ENCODE peak calls at places on chromosomes 13 and 19, in five cellular contexts. B, I, V, P and C are unnamed samples.

GRCh38 chr13:44109986-44110640 is 230.4 kb downstream of the LACC1 start:
- DNase-seq in B (no peak), I (no peak), V (no peak), P (no peak), C (peak; percentile 56)

GRCh38 chr19:5600797-5601196 is 21.8 kb downstream of the SAFB2 start:
- DNase-seq in B (no peak), I (no peak), V (no peak), P (no peak), C (no peak)

GRCh38 chr19:7301525-7301924 is 7.3 kb upstream of the INSR start:
- DNase-seq in B (no peak), I (no peak), V (no peak), P (no peak), C (no peak)

GRCh38 chr19:55257461-55258411 is 1.1 kb downstream of the PPP6R1 start:
- DNase-seq in B (no peak), I (no peak), V (peak; percentile 48), P (no peak), C (peak; percentile 71)

GRCh38 chr13:50235604-50236003 is 220.4 kb downstream of the KCNRG start:
- DNase-seq in B (no peak), I (no peak), V (no peak), P (no peak), C (no peak)

GRCh38 chr19:48836089-48837017 is at the start of gene HSD17B14:
- DNase-seq in B (peak; percentile 59), I (no peak), V (peak; percentile 78), P (no peak), C (peak; percentile 41)

GRCh38 chr13:62432906-62433305 is 1017.3 kb upstream of the PCDH20 start:
- DNase-seq in B (no peak), I (no peak), V (no peak), P (no peak), C (no peak)

GRCh38 chr13:42549555-42549941 is 24.4 kb upstream of the TNFSF11 start:
- DNase-seq in B (no peak), I (no peak), V (no peak), P (no peak), C (no peak)

GRCh38 chr19:50861496-50862286 is 7.0 kb downstream of the KLK3 start:
- DNase-seq in B (no peak), I (no peak), V (no peak), P (no peak), C (no peak)

GRCh38 chr13:98301721-98302120 is 124.7 kb upstream of the RNF113B start:
- DNase-seq in B (peak; percentile 65), I (no peak), V (peak; percentile 30), P (no peak), C (peak; percentile 78)

GRCh38 chr13:99132295-99132835 is 68.3 kb upstream of the UBAC2 start:
- DNase-seq in B (no peak), I (no peak), V (no peak), P (no peak), C (no peak)

GRCh38 chr19:7698583-7698982 is 3.3 kb downstream of the FCER2 start:
- DNase-seq in B (no peak), I (no peak), V (no peak), P (no peak), C (no peak)

GRCh38 chr13:84192125-84192524 is 309.9 kb upstream of the SLITRK1 start:
- DNase-seq in B (peak; percentile 98), I (no peak), V (peak; percentile 21), P (no peak), C (peak; percentile 9)

GRCh38 chr13:42039457-42039945 is 8.9 kb upstream of the DGKH start:
- DNase-seq in B (no peak), I (no peak), V (no peak), P (no peak), C (peak; percentile 27)

GRCh38 chr13:112067121-112067741 is at the start of gene SOX1:
- DNase-seq in B (no peak), I (no peak), V (no peak), P (no peak), C (no peak)

GRCh38 chr19:16266586-16266942 is 58.1 kb upstream of the KLF2 start:
- DNase-seq in B (no peak), I (no peak), V (no peak), P (no peak), C (no peak)

GRCh38 chr19:10751109-10751972 is 33.5 kb downstream of the DNM2 start:
- DNase-seq in B (no peak), I (peak; percentile 75), V (no peak), P (peak; percentile 81), C (no peak)

GRCh38 chr19:37966211-37967072 is 59.4 kb downstream of the SIPA1L3 start:
- DNase-seq in B (peak; percentile 70), I (no peak), V (no peak), P (peak; percentile 39), C (no peak)

GRCh38 chr19:42601811-42602443 is 7.2 kb upstream of the CEACAM8 start:
- DNase-seq in B (peak; percentile 11), I (no peak), V (peak; percentile 41), P (no peak), C (peak; percentile 44)

GRCh38 chr13:44276061-44276460 is 97.6 kb upstream of the SERP2 start:
- DNase-seq in B (no peak), I (no peak), V (no peak), P (no peak), C (no peak)

GRCh38 chr13:97757807-97758206 is 195.7 kb upstream of the IPO5 start:
- DNase-seq in B (no peak), I (peak; percentile 34), V (no peak), P (no peak), C (no peak)

GRCh38 chr19:35004517-35005255 is 4.6 kb downstream of the GRAMD1A start:
- DNase-seq in B (no peak), I (no peak), V (no peak), P (peak; percentile 33), C (no peak)

GRCh38 chr19:45568732-45569131 is 15.9 kb downstream of the OPA3 start:
- DNase-seq in B (peak; percentile 69), I (no peak), V (peak; percentile 26), P (no peak), C (peak; percentile 85)

GRCh38 chr19:50365434-50366306 is at the start of gene NAPSA:
- DNase-seq in B (no peak), I (no peak), V (no peak), P (peak; percentile 56), C (no peak)

GRCh38 chr13:57813641-57814040 is 182.1 kb downstream of the PCDH17 start:
- DNase-seq in B (peak; percentile 31), I (no peak), V (no peak), P (no peak), C (no peak)

GRCh38 chr19:46608581-46609345 is 7.6 kb downstream of the CALM3 start:
- DNase-seq in B (no peak), I (no peak), V (no peak), P (peak; percentile 43), C (no peak)

GRCh38 chr19:47487551-47488515 is 3.8 kb upstream of the KPTN start:
- DNase-seq in B (no peak), I (no peak), V (no peak), P (peak; percentile 22), C (no peak)

GRCh38 chr13:25990801-25991200 is 61.0 kb downstream of the SHISA2 start:
- DNase-seq in B (peak; percentile 31), I (no peak), V (no peak), P (no peak), C (no peak)

GRCh38 chr19:54208784-54209057 is 8.1 kb downstream of the RPS9 start:
- DNase-seq in B (no peak), I (no peak), V (no peak), P (no peak), C (peak; percentile 39)

GRCh38 chr19:12882589-12882988 is 1.3 kb upstream of the DNASE2 start:
- DNase-seq in B (no peak), I (no peak), V (no peak), P (no peak), C (no peak)
- H3K4me1 ChIP-seq in B (no peaks in the 10 kb centered on the region), I (peaks cover 25% of the 10 kb centered on the region), V (peaks cover 5% of the 10 kb centered on the region), P (peaks cover 38% of the 10 kb centered on the region), C (peaks cover 7% of the 10 kb centered on the region)

DNA sequence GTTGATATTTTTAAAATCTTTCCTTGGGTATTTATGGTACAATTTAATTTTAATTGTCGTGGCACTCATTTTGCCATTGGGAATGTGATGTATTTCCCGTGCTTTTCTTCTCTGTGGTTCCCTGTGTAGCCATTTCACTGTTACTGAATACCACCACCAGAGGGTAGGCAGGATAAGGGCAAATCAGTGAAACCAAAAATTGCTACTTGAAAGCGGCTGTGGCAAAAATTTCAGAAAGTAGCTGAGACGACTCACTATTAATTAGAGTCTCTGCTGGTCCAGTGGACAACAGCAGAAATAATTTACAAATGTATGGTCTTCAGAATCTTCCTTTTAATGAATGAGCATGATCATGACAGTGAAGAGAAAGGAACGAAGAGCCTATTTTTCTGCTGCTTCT is 34.4 kb upstream of the MIR17HG start:
- DNase-seq in B (no peak), I (peak; percentile 22), V (peak; percentile 20), P (no peak), C (peak; percentile 22)
- TF ChIP-seq CTCF in B (peak; percentile 36), I (peak; percentile 62), V (peak; percentile 50), P (peak; percentile 50), C (peak; percentile 38)

GRCh38 chr13:30154931-30155330 is 152.4 kb downstream of the KATNAL1 start:
- DNase-seq in B (no peak), I (no peak), V (no peak), P (no peak), C (no peak)

GRCh38 chr13:30156270-30156669 is 151.1 kb downstream of the KATNAL1 start:
- DNase-seq in B (no peak), I (no peak), V (no peak), P (no peak), C (peak; percentile 37)

GRCh38 chr13:30158774-30159445 is 148.4 kb downstream of the KATNAL1 start:
- DNase-seq in B (peak; percentile 84), I (no peak), V (no peak), P (no peak), C (peak; percentile 35)

GRCh38 chr13:30157616-30157993 is 149.7 kb downstream of the KATNAL1 start:
- DNase-seq in B (no peak), I (no peak), V (no peak), P (no peak), C (no peak)

GRCh38 chr13:30156826-30157615 is 150.3 kb downstream of the KATNAL1 start:
- DNase-seq in B (no peak), I (no peak), V (no peak), P (no peak), C (no peak)
- H3K4me1 ChIP-seq in B (peaks cover 14% of the 10 kb centered on the region), I (no peaks in the 10 kb centered on the region), V (no peaks in the 10 kb centered on the region), P (no peaks in the 10 kb centered on the region), C (peaks cover 12% of the 10 kb centered on the region)

GRCh38 chr19:2032296-2032941 is 16.9 kb upstream of the BTBD2 start:
- DNase-seq in B (peak; percentile 65), I (peak; percentile 98), V (peak; percentile 78), P (peak; percentile 98), C (peak; percentile 89)

GRCh38 chr19:2021453-2022140 is 6.1 kb upstream of the BTBD2 start:
- DNase-seq in B (no peak), I (no peak), V (no peak), P (no peak), C (no peak)

GRCh38 chr19:2026770-2027169 is 11.3 kb upstream of the BTBD2 start:
- DNase-seq in B (no peak), I (no peak), V (no peak), P (no peak), C (no peak)

GRCh38 chr19:2022289-2022688 is 6.8 kb upstream of the BTBD2 start:
- DNase-seq in B (no peak), I (no peak), V (no peak), P (no peak), C (no peak)

DNA sequence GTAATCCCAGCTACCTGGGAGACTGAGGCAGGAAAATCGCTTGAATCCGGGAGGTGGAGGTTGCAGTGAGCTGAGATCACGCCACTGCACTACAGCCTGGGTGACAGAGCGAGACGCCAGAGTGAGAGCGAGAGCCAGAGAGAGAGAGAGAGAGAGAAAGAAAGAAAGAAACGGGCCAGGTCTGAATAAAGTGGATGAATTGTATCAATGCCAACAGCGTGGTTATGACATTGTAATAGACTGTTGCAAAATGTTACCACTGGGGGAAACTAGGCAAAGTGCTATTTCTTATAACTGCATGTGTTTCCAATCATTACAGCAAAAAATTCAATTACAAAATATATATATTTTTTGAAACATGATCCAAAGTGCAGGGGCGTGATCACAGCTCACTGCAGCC is 11.8 kb upstream of the BTBD2 start:
- DNase-seq in B (peak; percentile 55), I (no peak), V (no peak), P (no peak), C (peak; percentile 28)
- TF ChIP-seq CTCF in B (no peak), I (no peak), V (no peak), P (no peak), C (no peak)